ENCODE peak calls at places on chromosome 11, in five cellular contexts. One of them, this sample, is unnamed.
A peak's percentile ranks its signal among the peaks of the same experiment; 100 is the strongest.

GRCh38 chr11:94553938-94554337 is 10.2 kb downstream of the FUT4 start:
- DNase-seq in RWPE1: no peak
- DNase-seq in substantia nigra: no peak
- DNase-seq in Calu3: no peak
- DNase-seq in activated T-cell treated with anti-CD3 and anti-CD28 coated beads for 1 hour: no peak
- DNase-seq in this sample: no peak

GRCh38 chr11:68212421-68213134 is 518 bp downstream of the KMT5B start:
- DNase-seq in RWPE1: peak; percentile 75
- DNase-seq in substantia nigra: peak; percentile 53
- DNase-seq in Calu3: peak; percentile 77
- DNase-seq in activated T-cell treated with anti-CD3 and anti-CD28 coated beads for 1 hour: peak; percentile 27
- DNase-seq in this sample: peak; percentile 90

GRCh38 chr11:130585545-130585944 is 137.1 kb downstream of the ADAMTS15 start:
- DNase-seq in RWPE1: peak; percentile 35
- DNase-seq in substantia nigra: no peak
- DNase-seq in Calu3: no peak
- DNase-seq in activated T-cell treated with anti-CD3 and anti-CD28 coated beads for 1 hour: no peak
- DNase-seq in this sample: peak; percentile 60

GRCh38 chr11:92311616-92312449 is 87.2 kb downstream of the FAT3 start:
- DNase-seq in RWPE1: no peak
- DNase-seq in substantia nigra: no peak
- DNase-seq in Calu3: no peak
- DNase-seq in activated T-cell treated with anti-CD3 and anti-CD28 coated beads for 1 hour: no peak
- DNase-seq in this sample: peak; percentile 24

GRCh38 chr11:9123595-9124304 is 32.4 kb upstream of the SCUBE2 start:
- DNase-seq in RWPE1: no peak
- DNase-seq in substantia nigra: no peak
- DNase-seq in Calu3: no peak
- DNase-seq in activated T-cell treated with anti-CD3 and anti-CD28 coated beads for 1 hour: no peak
- DNase-seq in this sample: no peak

GRCh38 chr11:131609317-131609716 is 238.9 kb downstream of the NTM start:
- DNase-seq in RWPE1: no peak
- DNase-seq in substantia nigra: no peak
- DNase-seq in Calu3: no peak
- DNase-seq in activated T-cell treated with anti-CD3 and anti-CD28 coated beads for 1 hour: no peak
- DNase-seq in this sample: no peak

GRCh38 chr11:65298655-65299179 is 15.9 kb upstream of the CDC42EP2 start:
- DNase-seq in RWPE1: no peak
- DNase-seq in substantia nigra: no peak
- DNase-seq in Calu3: no peak
- DNase-seq in activated T-cell treated with anti-CD3 and anti-CD28 coated beads for 1 hour: no peak
- DNase-seq in this sample: no peak

GRCh38 chr11:111557425-111558111 is 17.0 kb downstream of the LAYN start:
- DNase-seq in RWPE1: peak; percentile 65
- DNase-seq in substantia nigra: no peak
- DNase-seq in Calu3: no peak
- DNase-seq in activated T-cell treated with anti-CD3 and anti-CD28 coated beads for 1 hour: no peak
- DNase-seq in this sample: no peak

GRCh38 chr11:125114518-125114917 is 3.1 kb upstream of the TMEM218 start:
- DNase-seq in RWPE1: no peak
- DNase-seq in substantia nigra: no peak
- DNase-seq in Calu3: no peak
- DNase-seq in activated T-cell treated with anti-CD3 and anti-CD28 coated beads for 1 hour: no peak
- DNase-seq in this sample: no peak

GRCh38 chr11:13335319-13335718 is 57.7 kb downstream of the BMAL1 start:
- DNase-seq in RWPE1: peak; percentile 55
- DNase-seq in substantia nigra: peak; percentile 16
- DNase-seq in Calu3: peak; percentile 73
- DNase-seq in activated T-cell treated with anti-CD3 and anti-CD28 coated beads for 1 hour: peak; percentile 61
- DNase-seq in this sample: no peak

GRCh38 chr11:63672934-63673539 is 1.9 kb upstream of the ATL3 start:
- DNase-seq in RWPE1: no peak
- DNase-seq in substantia nigra: no peak
- DNase-seq in Calu3: no peak
- DNase-seq in activated T-cell treated with anti-CD3 and anti-CD28 coated beads for 1 hour: no peak
- DNase-seq in this sample: no peak

GRCh38 chr11:128632151-128632791 is 44.9 kb upstream of the ETS1 start:
- DNase-seq in RWPE1: peak; percentile 21
- DNase-seq in substantia nigra: no peak
- DNase-seq in Calu3: peak; percentile 39
- DNase-seq in activated T-cell treated with anti-CD3 and anti-CD28 coated beads for 1 hour: peak; percentile 31
- DNase-seq in this sample: peak; percentile 66

GRCh38 chr11:27075655-27076054 is 35.0 kb downstream of the BBOX1 start:
- DNase-seq in RWPE1: no peak
- DNase-seq in substantia nigra: no peak
- DNase-seq in Calu3: no peak
- DNase-seq in activated T-cell treated with anti-CD3 and anti-CD28 coated beads for 1 hour: no peak
- DNase-seq in this sample: no peak

GRCh38 chr11:58625826-58626460 is 3.5 kb downstream of the CNTF start:
- DNase-seq in RWPE1: no peak
- DNase-seq in substantia nigra: no peak
- DNase-seq in Calu3: no peak
- DNase-seq in activated T-cell treated with anti-CD3 and anti-CD28 coated beads for 1 hour: no peak
- DNase-seq in this sample: no peak

GRCh38 chr11:104858882-104859735 is 39.2 kb downstream of the CASP12 start:
- DNase-seq in RWPE1: no peak
- DNase-seq in substantia nigra: no peak
- DNase-seq in Calu3: no peak
- DNase-seq in activated T-cell treated with anti-CD3 and anti-CD28 coated beads for 1 hour: no peak
- DNase-seq in this sample: no peak

GRCh38 chr11:15111215-15111614 is 3.5 kb upstream of the INSC start:
- DNase-seq in RWPE1: no peak
- DNase-seq in substantia nigra: no peak
- DNase-seq in Calu3: no peak
- DNase-seq in activated T-cell treated with anti-CD3 and anti-CD28 coated beads for 1 hour: no peak
- DNase-seq in this sample: no peak

GRCh38 chr11:44619931-44620725 is 54.7 kb downstream of the CD82 start:
- DNase-seq in RWPE1: no peak
- DNase-seq in substantia nigra: no peak
- DNase-seq in Calu3: no peak
- DNase-seq in activated T-cell treated with anti-CD3 and anti-CD28 coated beads for 1 hour: no peak
- DNase-seq in this sample: no peak

GRCh38 chr11:93513763-93514162 is 29.4 kb downstream of the SMCO4 start:
- DNase-seq in RWPE1: no peak
- DNase-seq in substantia nigra: no peak
- DNase-seq in Calu3: no peak
- DNase-seq in activated T-cell treated with anti-CD3 and anti-CD28 coated beads for 1 hour: no peak
- DNase-seq in this sample: no peak

GRCh38 chr11:209275-210121 is 2.0 kb downstream of the RIC8A start:
- DNase-seq in RWPE1: no peak
- DNase-seq in substantia nigra: no peak
- DNase-seq in Calu3: no peak
- DNase-seq in activated T-cell treated with anti-CD3 and anti-CD28 coated beads for 1 hour: no peak
- DNase-seq in this sample: no peak

GRCh38 chr11:14819596-14819995 is 72.4 kb downstream of the CYP2R1 start:
- DNase-seq in RWPE1: peak; percentile 2
- DNase-seq in substantia nigra: no peak
- DNase-seq in Calu3: no peak
- DNase-seq in activated T-cell treated with anti-CD3 and anti-CD28 coated beads for 1 hour: no peak
- DNase-seq in this sample: no peak

GRCh38 chr11:65576867-65577755 is 1.3 kb downstream of the EHBP1L1 start:
- DNase-seq in RWPE1: peak; percentile 91
- DNase-seq in substantia nigra: no peak
- DNase-seq in Calu3: peak; percentile 78
- DNase-seq in activated T-cell treated with anti-CD3 and anti-CD28 coated beads for 1 hour: no peak
- DNase-seq in this sample: no peak

GRCh38 chr11:19595840-19596751 is 116.5 kb upstream of the NAV2 start:
- DNase-seq in RWPE1: peak; percentile 77
- DNase-seq in substantia nigra: peak; percentile 17
- DNase-seq in Calu3: no peak
- DNase-seq in activated T-cell treated with anti-CD3 and anti-CD28 coated beads for 1 hour: no peak
- DNase-seq in this sample: no peak

GRCh38 chr11:40403321-40403720 is 1056.1 kb downstream of the LRRC4C start:
- DNase-seq in RWPE1: no peak
- DNase-seq in substantia nigra: no peak
- DNase-seq in Calu3: no peak
- DNase-seq in activated T-cell treated with anti-CD3 and anti-CD28 coated beads for 1 hour: no peak
- DNase-seq in this sample: no peak

GRCh38 chr11:78380615-78381029 is 37.0 kb downstream of the GAB2 start:
- DNase-seq in RWPE1: no peak
- DNase-seq in substantia nigra: no peak
- DNase-seq in Calu3: no peak
- DNase-seq in activated T-cell treated with anti-CD3 and anti-CD28 coated beads for 1 hour: no peak
- DNase-seq in this sample: no peak

GRCh38 chr11:24239930-24240329 is 256.9 kb upstream of the LUZP2 start:
- DNase-seq in RWPE1: no peak
- DNase-seq in substantia nigra: no peak
- DNase-seq in Calu3: no peak
- DNase-seq in activated T-cell treated with anti-CD3 and anti-CD28 coated beads for 1 hour: no peak
- DNase-seq in this sample: no peak

GRCh38 chr11:76772783-76773106 is 10.4 kb upstream of the TSKU start:
- DNase-seq in RWPE1: no peak
- DNase-seq in substantia nigra: no peak
- DNase-seq in Calu3: no peak
- DNase-seq in activated T-cell treated with anti-CD3 and anti-CD28 coated beads for 1 hour: no peak
- DNase-seq in this sample: no peak

GRCh38 chr11:122910775-122911174 is 28.2 kb downstream of the JHY start:
- DNase-seq in RWPE1: peak; percentile 24
- DNase-seq in substantia nigra: no peak
- DNase-seq in Calu3: no peak
- DNase-seq in activated T-cell treated with anti-CD3 and anti-CD28 coated beads for 1 hour: no peak
- DNase-seq in this sample: peak; percentile 56

GRCh38 chr11:36609383-36609782 is 11.3 kb upstream of the RAG2 start:
- DNase-seq in RWPE1: no peak
- DNase-seq in substantia nigra: no peak
- DNase-seq in Calu3: no peak
- DNase-seq in activated T-cell treated with anti-CD3 and anti-CD28 coated beads for 1 hour: no peak
- DNase-seq in this sample: no peak

GRCh38 chr11:129141748-129142475 is 50.2 kb downstream of the ARHGAP32 start:
- DNase-seq in RWPE1: no peak
- DNase-seq in substantia nigra: no peak
- DNase-seq in Calu3: no peak
- DNase-seq in activated T-cell treated with anti-CD3 and anti-CD28 coated beads for 1 hour: no peak
- DNase-seq in this sample: no peak

GRCh38 chr11:1520987-1521349 is 34.4 kb upstream of the MOB2 start:
- DNase-seq in RWPE1: no peak
- DNase-seq in substantia nigra: no peak
- DNase-seq in Calu3: no peak
- DNase-seq in activated T-cell treated with anti-CD3 and anti-CD28 coated beads for 1 hour: no peak
- DNase-seq in this sample: no peak

GRCh38 chr11:19951558-19952083 is 208.7 kb downstream of the DBX1 start:
- DNase-seq in RWPE1: peak; percentile 49
- DNase-seq in substantia nigra: no peak
- DNase-seq in Calu3: peak; percentile 44
- DNase-seq in activated T-cell treated with anti-CD3 and anti-CD28 coated beads for 1 hour: no peak
- DNase-seq in this sample: peak; percentile 41

GRCh38 chr11:132704796-132705375 is 827.4 kb downstream of the OPCML start:
- DNase-seq in RWPE1: no peak
- DNase-seq in substantia nigra: no peak
- DNase-seq in Calu3: no peak
- DNase-seq in activated T-cell treated with anti-CD3 and anti-CD28 coated beads for 1 hour: no peak
- DNase-seq in this sample: no peak

GRCh38 chr11:65008873-65009272 is 5.1 kb upstream of the ARL2 start:
- DNase-seq in RWPE1: no peak
- DNase-seq in substantia nigra: no peak
- DNase-seq in Calu3: no peak
- DNase-seq in activated T-cell treated with anti-CD3 and anti-CD28 coated beads for 1 hour: no peak
- DNase-seq in this sample: no peak

GRCh38 chr11:66789097-66789890 is 53.9 kb upstream of the RCE1 start:
- DNase-seq in RWPE1: no peak
- DNase-seq in substantia nigra: no peak
- DNase-seq in Calu3: no peak
- DNase-seq in activated T-cell treated with anti-CD3 and anti-CD28 coated beads for 1 hour: no peak
- DNase-seq in this sample: no peak

GRCh38 chr11:34140149-34140548 is 34.7 kb downstream of the NAT10 start:
- DNase-seq in RWPE1: no peak
- DNase-seq in substantia nigra: no peak
- DNase-seq in Calu3: no peak
- DNase-seq in activated T-cell treated with anti-CD3 and anti-CD28 coated beads for 1 hour: no peak
- DNase-seq in this sample: no peak